ENCODE peak calls at places on chromosome 10, in six cellular contexts. J is AG04450, I is Panc1, U is HCT116, B is colonic mucosa, O is neural progenitor cell. N is an unnamed sample. For H3K9me3, the result is how much of the 10 kb centered on the place peaks cover.

GRCh38 chr10:123795846-123796590 is 95.6 kb downstream of the CPXM2 start:
- DNase-seq in J (no peak), I (no peak), U (no peak), B (peak), O (no peak), N (no peak)

GRCh38 chr10:74437822-74438221 is 286.8 kb downstream of the ADK start:
- DNase-seq in J (peak), I (no peak), U (peak), B (no peak), O (no peak), N (no peak)

GRCh38 chr10:84683980-84684740 is 355.8 kb downstream of the CCSER2 start:
- DNase-seq in J (no peak), I (no peak), U (no peak), B (no peak), O (no peak), N (no peak)

GRCh38 chr10:97178074-97178473 is 7.7 kb downstream of the SLIT1 start:
- DNase-seq in J (no peak), I (no peak), U (no peak), B (no peak), O (no peak), N (no peak)

GRCh38 chr10:6346621-6347020 is 143.9 kb downstream of the PFKFB3 start:
- DNase-seq in J (no peak), I (no peak), U (no peak), B (no peak), O (no peak), N (no peak)

GRCh38 chr10:87844837-87845623 is 18.3 kb downstream of the KLLN start:
- DNase-seq in J (no peak), I (peak), U (no peak), B (no peak), O (no peak), N (no peak)

GRCh38 chr10:25497281-25497680 is 322.5 kb downstream of the GPR158 start:
- DNase-seq in J (no peak), I (no peak), U (no peak), B (no peak), O (no peak), N (no peak)

GRCh38 chr10:70115948-70116682 is 16.5 kb downstream of the AIFM2 start:
- DNase-seq in J (no peak), I (peak), U (peak), B (peak), O (peak), N (no peak)

GRCh38 chr10:61617586-61617985 is 45.1 kb upstream of the CABCOCO1 start:
- DNase-seq in J (no peak), I (no peak), U (no peak), B (no peak), O (no peak), N (no peak)

GRCh38 chr10:4280481-4281206 is 495.6 kb upstream of the KLF6 start:
- DNase-seq in J (no peak), I (no peak), U (no peak), B (peak), O (no peak), N (no peak)

GRCh38 chr10:17665742-17666141 is 21.8 kb downstream of the STAM start:
- DNase-seq in J (peak), I (peak), U (no peak), B (no peak), O (no peak), N (no peak)

GRCh38 chr10:43200538-43201390 is 62.5 kb downstream of the CSGALNACT2 start:
- DNase-seq in J (no peak), I (no peak), U (no peak), B (peak), O (no peak), N (peak)

GRCh38 chr10:119489572-119490326 is 52.8 kb downstream of the RGS10 start:
- DNase-seq in J (no peak), I (peak), U (peak), B (peak), O (peak), N (no peak)

GRCh38 chr10:94183666-94184264 is 179.0 kb downstream of the NOC3L start:
- DNase-seq in J (peak), I (no peak), U (no peak), B (no peak), O (no peak), N (no peak)

GRCh38 chr10:95906675-95907453 is 911 bp upstream of the CC2D2B start:
- DNase-seq in J (peak), I (peak), U (peak), B (peak), O (peak), N (peak)

GRCh38 chr10:86287966-86288579 is 78.5 kb downstream of the GRID1 start:
- DNase-seq in J (no peak), I (no peak), U (no peak), B (peak), O (no peak), N (no peak)

GRCh38 chr10:49220031-49220430 is 31.8 kb upstream of the TMEM273 start:
- DNase-seq in J (peak), I (no peak), U (no peak), B (no peak), O (no peak), N (no peak)

GRCh38 chr10:130984686-130985085 is 326.8 kb downstream of the TCERG1L start:
- DNase-seq in J (no peak), I (no peak), U (no peak), B (no peak), O (no peak), N (no peak)

GRCh38 chr10:103763374-103764202 is 91.8 kb downstream of the SH3PXD2A start:
- DNase-seq in J (no peak), I (no peak), U (no peak), B (no peak), O (no peak), N (no peak)

GRCh38 chr10:88979153-88979562 is 11.4 kb upstream of the FAS start:
- DNase-seq in J (no peak), I (no peak), U (no peak), B (no peak), O (peak), N (no peak)

GRCh38 chr10:88820990-88821389 is 18.5 kb downstream of the LIPM start:
- DNase-seq in J (peak), I (no peak), U (no peak), B (no peak), O (no peak), N (no peak)

GRCh38 chr10:19767876-19768275 is 48.4 kb upstream of the PLXDC2 start:
- DNase-seq in J (no peak), I (no peak), U (no peak), B (no peak), O (peak), N (no peak)

GRCh38 chr10:84256510-84257342 is 11.9 kb downstream of the RGR start:
- DNase-seq in J (no peak), I (no peak), U (peak), B (peak), O (peak), N (no peak)

GRCh38 chr10:35160743-35161142 is 34.1 kb downstream of the CREM start:
- DNase-seq in J (no peak), I (no peak), U (no peak), B (no peak), O (no peak), N (no peak)

GRCh38 chr10:69316313-69317059 is 38.2 kb downstream of the HK1 start:
- DNase-seq in J (no peak), I (no peak), U (no peak), B (no peak), O (no peak), N (no peak)

GRCh38 chr10:111116211-111116610 is 39.4 kb downstream of the ADRA2A start:
- DNase-seq in J (no peak), I (no peak), U (no peak), B (no peak), O (no peak), N (no peak)

GRCh38 chr10:122688293-122688989 is 11.2 kb downstream of the C10orf120 start:
- DNase-seq in J (no peak), I (no peak), U (no peak), B (no peak), O (no peak), N (no peak)

GRCh38 chr10:68655620-68656126 is 65.4 kb upstream of the CCAR1 start:
- DNase-seq in J (no peak), I (no peak), U (no peak), B (no peak), O (no peak), N (no peak)

GRCh38 chr10:112299456-112299855 is 16.3 kb downstream of the TECTB start:
- DNase-seq in J (no peak), I (no peak), U (no peak), B (no peak), O (no peak), N (no peak)

GRCh38 chr10:72445851-72446250 is 91.1 kb upstream of the DNAJB12 start:
- DNase-seq in J (no peak), I (no peak), U (no peak), B (no peak), O (no peak), N (no peak)
- H3K27ac ChIP-seq in J (no peak), I (no peak), U (no peak), B (no peak), O (no peak), N (no peak)

DNA sequence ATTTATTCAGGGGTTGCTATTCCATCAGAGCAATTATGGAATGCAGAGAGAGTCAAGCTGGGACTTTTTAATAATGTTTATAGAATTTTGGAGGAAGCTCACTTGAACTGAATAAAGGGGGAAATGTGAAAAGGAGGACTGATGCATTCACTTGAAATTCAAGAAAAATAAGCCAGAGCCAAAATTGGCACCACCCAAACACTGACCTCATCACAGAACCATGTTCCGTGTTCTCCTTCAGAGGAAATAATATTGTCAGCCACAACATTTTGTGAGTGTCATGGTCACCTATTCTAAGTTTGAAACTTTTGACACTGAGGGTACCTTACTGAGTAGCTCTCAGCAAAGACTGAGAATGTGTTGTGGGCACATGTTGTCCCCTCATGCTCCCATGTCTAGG is 207.0 kb downstream of the ANK3 start:
- DNase-seq in J (no peak), I (no peak), U (no peak), B (no peak), O (no peak), N (no peak)
- H3K9me3 ChIP-seq in J (under half), I (under half), U (under half), B (under half), O (under half), N (under half)

GRCh38 chr10:92079003-92079402 is 155.4 kb downstream of the BTAF1 start:
- DNase-seq in J (no peak), I (no peak), U (no peak), B (no peak), O (no peak), N (no peak)

GRCh38 chr10:92076722-92077121 is 153.2 kb downstream of the BTAF1 start:
- DNase-seq in J (no peak), I (no peak), U (no peak), B (no peak), O (no peak), N (no peak)

GRCh38 chr10:92082583-92083280 is 159.2 kb downstream of the BTAF1 start:
- DNase-seq in J (no peak), I (no peak), U (no peak), B (no peak), O (no peak), N (no peak)

GRCh38 chr10:92081641-92082040 is 158.1 kb downstream of the BTAF1 start:
- DNase-seq in J (no peak), I (no peak), U (no peak), B (no peak), O (no peak), N (no peak)

GRCh38 chr10:92080244-92080643 is 156.7 kb downstream of the BTAF1 start:
- DNase-seq in J (no peak), I (no peak), U (no peak), B (no peak), O (no peak), N (no peak)
- TF ChIP-seq CTCF in J (no peak), I (no peak), U (no peak), B (no peak), O (no peak), N (no peak)

DNA sequence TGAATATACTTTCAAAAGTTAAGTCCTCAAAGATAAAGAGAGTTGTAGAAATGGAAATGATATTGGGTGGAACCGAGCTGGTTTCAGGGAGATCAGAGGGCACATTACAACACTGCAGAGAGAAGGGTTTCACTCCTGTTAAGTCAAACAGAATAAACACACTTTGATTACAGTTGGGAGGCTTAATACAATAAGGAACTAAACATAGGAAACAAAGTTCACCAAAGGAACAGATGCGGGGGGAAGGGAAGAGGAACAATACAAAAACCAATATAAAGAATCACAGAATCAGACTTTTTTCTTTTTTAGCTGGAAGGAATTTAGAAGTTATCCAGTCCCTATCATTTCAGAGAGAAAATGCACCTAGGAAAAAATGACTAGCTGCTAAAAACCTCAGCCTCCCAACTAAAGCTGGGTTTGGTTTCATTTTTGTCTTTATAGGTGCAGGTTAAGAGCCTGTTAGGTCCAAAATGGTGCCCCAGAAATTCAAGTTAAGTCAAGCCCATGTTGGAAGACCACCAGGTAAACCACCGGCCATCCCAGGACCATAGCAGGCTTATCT is 81.9 kb downstream of the DNMBP start:
- DNase-seq in J (no peak), I (no peak), U (no peak), B (peak), O (peak), N (no peak)
- H3K27ac ChIP-seq in J (peak), I (peak), U (peak), B (peak), O (no peak), N (peak)

GRCh38 chr10:37831495-37832333 is 25.7 kb downstream of the ZNF248 start:
- DNase-seq in J (no peak), I (no peak), U (no peak), B (no peak), O (no peak), N (no peak)
- H3K9me3 ChIP-seq in J (under half), I (under half), U (under half), B (under half), O (under half), N (half or more)